ENCODE peak calls at places on chromosomes 2 and 18, in seven cellular contexts. E is IMR-90, K is neuronal stem cell, Z is trophoblast cell, I is H9, P is mesenchymal stem cell, X is H1. T is an unnamed sample.

GRCh38 chr2:1795842-1796580 is 51.7 kb upstream of the PXDN start:
- DNase-seq in Z (peak; percentile 87), I (no peak), X (no peak), K (no peak), P (no peak), E (no peak), T (no peak)

GRCh38 chr2:240567137-240567871 is 980 bp upstream of the RNPEPL1 start:
- DNase-seq in E (no peak), P (peak; percentile 33), K (no peak), X (peak; percentile 43), Z (no peak), I (no peak), T (no peak)

GRCh38 chr18:13425357-13426095 is 207.0 kb downstream of the LDLRAD4 start:
- DNase-seq in P (no peak), E (no peak), K (no peak), Z (no peak), I (peak; percentile 54), X (no peak), T (peak; percentile 30)

GRCh38 chr2:28193552-28194383 is 198.9 kb upstream of the FOSL2 start:
- DNase-seq in Z (no peak), E (peak; percentile 46), P (peak; percentile 62), I (no peak), X (no peak), K (no peak), T (peak; percentile 40)

GRCh38 chr18:25230658-25231326 is 121.2 kb downstream of the ZNF521 start:
- DNase-seq in E (peak; percentile 90), I (no peak), K (no peak), Z (no peak), X (no peak), P (peak; percentile 91), T (no peak)

GRCh38 chr2:21928292-21928691 is 804.5 kb downstream of the TDRD15 start:
- DNase-seq in X (no peak), K (no peak), Z (no peak), P (no peak), I (no peak), E (peak; percentile 5), T (peak; percentile 6)

GRCh38 chr2:24454258-24454657 is 36.8 kb upstream of the NCOA1 start:
- DNase-seq in P (no peak), E (peak; percentile 17), Z (no peak), K (no peak), I (no peak), X (no peak), T (no peak)

GRCh38 chr2:222903234-222904220 is 42.7 kb downstream of the ACSL3 start:
- DNase-seq in I (no peak), K (no peak), X (no peak), P (peak; percentile 69), Z (peak; percentile 36), E (peak; percentile 73), T (peak; percentile 66)

GRCh38 chr2:127158614-127159290 is 51.8 kb upstream of the BIN1 start:
- DNase-seq in P (no peak), E (no peak), X (no peak), I (no peak), K (no peak), Z (no peak), T (no peak)

GRCh38 chr2:166464187-166464586 is 29.9 kb downstream of the SCN7A start:
- DNase-seq in P (no peak), K (no peak), I (no peak), X (no peak), Z (no peak), E (peak; percentile 44), T (peak; percentile 2)

GRCh38 chr2:235542728-235543125 is 48.9 kb downstream of the AGAP1 start:
- DNase-seq in X (peak; percentile 59), E (no peak), P (no peak), I (peak; percentile 80), K (no peak), Z (no peak), T (peak; percentile 82)

GRCh38 chr2:101617786-101618185 is 79.7 kb upstream of the MAP4K4 start:
- DNase-seq in I (no peak), K (no peak), Z (no peak), X (no peak), P (peak; percentile 40), E (peak; percentile 4), T (no peak)

GRCh38 chr18:46073474-46074331 is 1.6 kb upstream of the PSTPIP2 start:
- DNase-seq in P (peak; percentile 68), Z (peak; percentile 67), K (peak; percentile 67), X (peak; percentile 61), E (peak; percentile 69), I (no peak), T (peak; percentile 77)

GRCh38 chr2:64260817-64261216 is 116.6 kb upstream of the PELI1 start:
- DNase-seq in I (no peak), E (no peak), K (no peak), Z (no peak), X (no peak), P (peak; percentile 51), T (no peak)

GRCh38 chr2:216031960-216032689 is 18.8 kb upstream of the MREG start:
- DNase-seq in I (no peak), Z (no peak), X (no peak), P (peak; percentile 48), E (peak; percentile 94), K (no peak), T (no peak)

GRCh38 chr2:111622859-111623258 is 261.1 kb downstream of the ANAPC1 start:
- DNase-seq in I (no peak), K (no peak), E (no peak), X (no peak), Z (no peak), P (no peak), T (no peak)

GRCh38 chr2:222982010-222982908 is 69.7 kb upstream of the KCNE4 start:
- DNase-seq in P (peak; percentile 92), Z (peak; percentile 54), E (peak; percentile 89), X (no peak), I (peak; percentile 62), K (peak; percentile 17), T (peak; percentile 93)

GRCh38 chr2:109411648-109412325 is 202.0 kb downstream of the SEPTIN10 start:
- DNase-seq in K (no peak), P (no peak), I (no peak), Z (no peak), X (no peak), E (no peak), T (no peak)

GRCh38 chr18:11873670-11874340 is 22.6 kb downstream of the CHMP1B start:
- DNase-seq in P (no peak), I (no peak), K (no peak), X (no peak), E (no peak), Z (no peak), T (no peak)

GRCh38 chr2:227805578-227805977 is 8.1 kb upstream of the CCL20 start:
- DNase-seq in Z (no peak), K (no peak), I (no peak), X (no peak), P (no peak), E (no peak), T (no peak)

GRCh38 chr2:201255468-201255867 is 4.9 kb upstream of the CASP8 start:
- DNase-seq in P (no peak), X (peak; percentile 26), K (no peak), E (no peak), I (no peak), Z (no peak), T (no peak)

GRCh38 chr2:112137516-112138142 is 556 bp upstream of the FBLN7 start:
- DNase-seq in K (no peak), Z (peak; percentile 80), X (no peak), I (no peak), P (peak; percentile 30), E (peak; percentile 37), T (peak; percentile 33)

GRCh38 chr2:205872716-205873115 is 190.4 kb downstream of the NRP2 start:
- DNase-seq in Z (no peak), X (no peak), P (no peak), K (no peak), I (no peak), E (no peak), T (no peak)

GRCh38 chr2:188598551-188598950 is 306.9 kb downstream of the GULP1 start:
- DNase-seq in K (no peak), P (peak; percentile 24), I (no peak), E (no peak), X (no peak), Z (no peak), T (no peak)
- H2BK120ac ChIP-seq in K (no peak overlapping the region), P (no peak overlapping the region), I (no peak overlapping the region), E (no peak overlapping the region), X (no peak overlapping the region), Z (no peak overlapping the region), T (no peak overlapping the region)

DNA sequence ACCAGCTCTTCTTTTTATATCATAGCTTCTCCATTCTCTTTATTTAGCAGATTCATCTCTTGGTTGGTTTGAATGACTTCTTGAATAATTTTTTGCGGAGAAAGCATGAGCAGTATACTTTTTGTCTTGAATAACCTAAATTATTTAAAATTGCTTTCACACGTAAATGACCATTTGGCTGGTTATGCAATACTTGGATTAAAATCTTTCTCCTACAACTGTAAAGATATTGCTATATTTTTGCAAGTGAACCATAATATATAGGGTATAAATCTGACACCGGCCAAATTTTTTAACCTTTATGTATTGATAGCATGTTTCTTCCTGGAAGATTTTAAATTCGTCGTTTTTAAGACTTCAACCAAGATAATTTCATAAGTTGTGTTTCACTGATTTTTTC is 6.2 kb upstream of the ZSWIM2 start:
- DNase-seq in E (no peak), K (no peak), Z (no peak), X (no peak), I (no peak), P (no peak), T (no peak)
- H3K18ac ChIP-seq in E (no peak overlapping the region), K (no peak overlapping the region), Z (no peak overlapping the region), X (no peak overlapping the region), I (no peak overlapping the region), P (no peak overlapping the region), T (no peak overlapping the region)

GRCh38 chr2:56209701-56210100 is 25.9 kb downstream of the CCDC85A start:
- DNase-seq in I (no peak), E (no peak), K (no peak), P (no peak), X (no peak), Z (no peak), T (peak; percentile 6)

GRCh38 chr2:56207760-56208159 is 24.0 kb downstream of the CCDC85A start:
- DNase-seq in P (no peak), X (no peak), Z (no peak), K (no peak), E (no peak), I (no peak), T (no peak)

GRCh38 chr2:56206250-56206649 is 22.5 kb downstream of the CCDC85A start:
- DNase-seq in X (no peak), K (no peak), P (no peak), E (no peak), I (no peak), Z (no peak), T (no peak)

GRCh38 chr2:56210291-56210690 is 26.5 kb downstream of the CCDC85A start:
- DNase-seq in X (no peak), Z (no peak), E (no peak), K (no peak), P (no peak), I (no peak), T (no peak)

GRCh38 chr2:56208380-56208779 is 24.6 kb downstream of the CCDC85A start:
- DNase-seq in P (no peak), X (no peak), K (no peak), E (no peak), I (no peak), Z (no peak), T (no peak)
- H2BK120ac ChIP-seq in P (no peak overlapping the region), X (no peak overlapping the region), K (no peak overlapping the region), E (no peak overlapping the region), I (no peak overlapping the region), Z (no peak overlapping the region), T (no peak overlapping the region)

GRCh38 chr2:26270363-26270762 is 25.6 kb downstream of the HADHB start:
- DNase-seq in P (no peak), K (no peak), I (no peak), Z (no peak), E (no peak), X (no peak), T (no peak)
- H3K18ac ChIP-seq in P (no peak overlapping the region), K (no peak overlapping the region), I (no peak overlapping the region), Z (no peak overlapping the region), E (no peak overlapping the region), X (no peak overlapping the region), T (no peak overlapping the region)

T was measured in mesendoderm.